ENCODE peak calls at places on chromosomes 11 and 22, in nine cellular contexts. B, F, E, Q, S, L, D, K and V are unnamed samples.

GRCh38 chr11:11985016-11985715 is 23.3 kb downstream of the DKK3 start:
- DNase-seq in B (no peak), F (peak; percentile 15), E (peak; percentile 84), Q (peak; percentile 75), S (no peak), L (no peak), D (no peak), K (peak; percentile 85), V (no peak)

GRCh38 chr11:100942016-100942415 is 187.6 kb downstream of the PGR start:
- DNase-seq in B (no peak), F (no peak), E (peak; percentile 45), Q (peak; percentile 39), S (no peak), L (peak; percentile 46), D (no peak), K (no peak), V (peak; percentile 10)

GRCh38 chr11:97224396-97224795 is 834.6 kb downstream of the JRKL start:
- DNase-seq in B (no peak), F (no peak), E (no peak), Q (no peak), S (no peak), L (no peak), D (no peak), K (no peak), V (peak; percentile 29)

GRCh38 chr11:96680515-96680914 is 290.7 kb downstream of the JRKL start:
- DNase-seq in B (no peak), F (no peak), E (no peak), Q (no peak), S (no peak), L (no peak), D (no peak), K (no peak), V (no peak)

GRCh38 chr11:96200243-96200642 is 142.8 kb downstream of the MAML2 start:
- DNase-seq in B (peak; percentile 78), F (no peak), E (peak; percentile 89), Q (peak; percentile 84), S (no peak), L (no peak), D (no peak), K (peak; percentile 86), V (no peak)

GRCh38 chr11:19013181-19013857 is 47.2 kb downstream of the MRGPRX2 start:
- DNase-seq in B (no peak), F (no peak), E (no peak), Q (no peak), S (no peak), L (no peak), D (no peak), K (no peak), V (no peak)

GRCh38 chr22:22878801-22879674 is 8.6 kb upstream of the IGLL5 start:
- DNase-seq in B (no peak), F (no peak), E (no peak), Q (no peak), S (no peak), L (no peak), D (no peak), K (no peak), V (no peak)

GRCh38 chr11:80146231-80146630 is 705.4 kb upstream of the TENM4 start:
- DNase-seq in B (no peak), F (no peak), E (no peak), Q (no peak), S (no peak), L (no peak), D (no peak), K (peak; percentile 23), V (no peak)

GRCh38 chr11:9717719-9718118 is 53.8 kb downstream of the SWAP70 start:
- DNase-seq in B (no peak), F (no peak), E (no peak), Q (no peak), S (no peak), L (no peak), D (peak; percentile 5), K (no peak), V (no peak)

DNA sequence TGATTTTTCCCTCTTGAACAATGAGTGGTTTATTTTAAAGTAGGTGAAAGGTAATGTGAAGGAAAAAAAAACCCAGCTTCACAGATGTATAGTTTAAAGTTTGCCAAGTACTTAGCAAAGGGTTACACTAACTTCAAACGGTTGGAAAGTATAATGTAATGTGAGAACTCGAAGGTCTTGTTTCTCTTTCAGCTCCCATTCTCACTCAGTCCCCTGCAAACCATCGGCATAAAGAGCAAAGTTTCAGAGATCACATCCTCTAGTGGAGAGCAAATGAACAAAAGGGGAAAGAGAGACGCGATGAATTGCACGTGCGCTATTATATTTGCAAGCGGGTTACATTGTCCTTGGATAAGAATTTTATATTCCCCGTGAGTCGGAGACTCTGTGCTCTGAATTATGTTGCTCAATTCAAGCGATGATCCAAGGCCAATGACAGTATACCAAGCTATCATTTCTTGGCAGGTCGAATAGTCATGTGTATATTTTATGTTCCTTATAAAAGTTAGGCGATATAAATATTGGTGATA is 37.6 kb upstream of the BIRC3 start:
- DNase-seq in B (peak; percentile 34), F (no peak), E (peak; percentile 84), Q (peak; percentile 75), S (no peak), L (no peak), D (no peak), K (peak; percentile 56), V (no peak)
- TF ChIP-seq CTCF in B (peak; percentile 66), F (no peak), E (peak; percentile 33), Q (peak; percentile 36), S (peak; percentile 54), L (no peak), D (no peak), K (peak; percentile 21), V (no peak)

DNA sequence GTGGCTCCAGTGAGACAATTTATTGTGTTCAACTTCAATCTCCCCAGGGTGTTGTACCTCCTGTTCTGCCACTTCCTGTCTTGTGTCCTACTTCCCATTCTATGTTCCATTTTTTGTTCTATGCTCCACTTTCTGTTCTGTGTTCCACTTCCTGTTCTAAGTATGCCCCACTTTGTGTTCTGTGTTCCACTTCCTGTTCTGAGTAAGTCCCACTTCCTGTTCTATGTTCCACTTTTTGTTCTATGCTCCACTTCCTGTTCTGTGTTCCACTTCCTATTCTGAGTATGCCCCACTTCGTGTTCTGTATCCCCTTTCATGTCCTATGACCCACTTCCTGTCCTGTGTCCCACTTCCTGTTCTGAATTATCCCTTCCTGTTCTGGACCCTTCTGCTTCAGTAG is 732.7 kb downstream of the TBC1D22A start:
- DNase-seq in B (no peak), F (no peak), E (no peak), Q (no peak), S (no peak), L (no peak), D (no peak), K (no peak), V (no peak)
- H3K9me3 ChIP-seq in B (peaks cover 30% of the 10 kb centered on the region), F (peaks cover 4% of the 10 kb centered on the region), E (peaks cover 40% of the 10 kb centered on the region), Q (no peaks in the 10 kb centered on the region), S (no peaks in the 10 kb centered on the region), L (peaks cover 13% of the 10 kb centered on the region), D (no peaks in the 10 kb centered on the region), K (peaks cover 10% of the 10 kb centered on the region), V (no peaks in the 10 kb centered on the region)

DNA sequence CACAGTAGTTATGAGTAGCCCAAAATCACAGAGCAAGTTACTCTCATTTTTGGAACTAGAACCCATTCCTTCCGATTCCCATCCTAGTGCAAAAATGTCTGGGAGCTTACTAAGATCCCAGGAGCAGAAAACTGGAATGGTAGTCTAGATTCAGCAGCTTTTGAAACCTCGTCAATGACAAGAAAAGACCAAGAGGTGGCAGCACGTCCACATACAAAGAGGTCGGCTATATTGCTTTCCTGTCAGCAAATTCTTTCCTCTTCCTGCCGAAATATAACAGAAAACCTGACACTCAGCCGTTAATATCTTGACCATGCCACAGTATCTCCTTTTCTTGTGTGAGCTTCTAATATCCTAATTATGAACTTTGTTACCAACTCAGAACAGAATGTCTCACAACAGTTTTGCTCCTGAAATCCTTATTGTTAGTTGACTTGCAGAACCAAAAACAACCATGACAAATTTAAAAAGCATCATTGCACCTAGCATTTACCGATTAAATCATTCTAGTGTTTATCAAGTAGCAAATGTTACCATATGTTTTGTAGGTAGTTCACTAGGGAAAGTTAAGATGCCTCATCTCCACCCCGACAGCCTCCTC is 92.8 kb upstream of the OR9G4 start:
- DNase-seq in B (peak; percentile 13), F (peak; percentile 58), E (peak; percentile 56), Q (peak; percentile 78), S (peak; percentile 55), L (no peak), D (peak; percentile 60), K (peak; percentile 36), V (peak; percentile 34)
- TF ChIP-seq CTCF in B (peak; percentile 67), F (no peak), E (peak; percentile 73), Q (peak; percentile 73), S (peak; percentile 76), L (peak; percentile 80), D (peak; percentile 79), K (peak; percentile 76), V (peak; percentile 68)

GRCh38 chr11:55345306-55345705 is 2.3 kb downstream of the OR4A16 start:
- DNase-seq in B (no peak), F (no peak), E (no peak), Q (no peak), S (no peak), L (no peak), D (no peak), K (no peak), V (no peak)
- H3K9me3 ChIP-seq in B (peaks cover 10% of the 10 kb centered on the region), F (peaks cover 11% of the 10 kb centered on the region), E (peaks cover 8% of the 10 kb centered on the region), Q (no peaks in the 10 kb centered on the region), S (no peaks in the 10 kb centered on the region), L (peaks cover 9% of the 10 kb centered on the region), D (no peaks in the 10 kb centered on the region), K (peaks cover 5% of the 10 kb centered on the region), V (no peaks in the 10 kb centered on the region)

GRCh38 chr11:94302806-94303205 is 1.6 kb upstream of the IZUMO1R start:
- DNase-seq in B (no peak), F (no peak), E (no peak), Q (no peak), S (no peak), L (no peak), D (no peak), K (no peak), V (no peak)

GRCh38 chr11:94303884-94304459 is 408 bp upstream of the IZUMO1R start:
- DNase-seq in B (no peak), F (no peak), E (no peak), Q (no peak), S (no peak), L (no peak), D (no peak), K (no peak), V (no peak)

GRCh38 chr11:94295534-94295933 is 8.8 kb upstream of the IZUMO1R start:
- DNase-seq in B (no peak), F (no peak), E (no peak), Q (no peak), S (no peak), L (no peak), D (no peak), K (peak; percentile 11), V (no peak)

GRCh38 chr11:94297967-94298576 is 6.3 kb upstream of the IZUMO1R start:
- DNase-seq in B (no peak), F (no peak), E (no peak), Q (no peak), S (no peak), L (no peak), D (no peak), K (no peak), V (no peak)
- TF ChIP-seq CTCF in B (no peak), F (no peak), E (no peak), Q (no peak), S (no peak), L (no peak), D (peak; percentile 20), K (no peak), V (peak; percentile 33)

DNA sequence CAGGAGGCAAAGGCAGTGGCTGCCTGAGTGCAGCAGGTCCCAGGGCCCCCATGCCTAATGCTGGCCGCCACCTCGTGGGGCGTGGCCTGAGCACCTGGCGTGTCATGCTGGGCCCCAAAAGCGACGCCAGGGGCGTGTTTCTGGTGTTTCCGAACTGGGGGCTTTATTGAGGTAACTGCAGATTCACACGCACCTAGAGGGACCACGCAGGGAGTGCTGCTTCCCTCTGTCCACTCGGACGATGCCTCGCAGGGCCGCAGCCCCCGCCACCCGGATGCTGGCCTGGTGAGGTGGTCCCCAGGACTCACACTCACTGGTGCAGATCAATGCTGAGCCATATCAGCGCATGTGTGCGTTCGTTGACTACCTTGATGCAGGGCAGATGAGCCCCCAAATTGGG is 736.2 kb downstream of the BRD1 start:
- DNase-seq in B (no peak), F (no peak), E (no peak), Q (no peak), S (no peak), L (no peak), D (no peak), K (no peak), V (no peak)
- H3K9me3 ChIP-seq in B (peaks cover 95% of the 10 kb centered on the region), F (no peaks in the 10 kb centered on the region), E (peaks cover 57% of the 10 kb centered on the region), Q (no peaks in the 10 kb centered on the region), S (no peaks in the 10 kb centered on the region), L (no peaks in the 10 kb centered on the region), D (no peaks in the 10 kb centered on the region), K (peaks cover 7% of the 10 kb centered on the region), V (no peaks in the 10 kb centered on the region)